ENCODE peak calls at places on chromosomes 3 and 15, in ten cellular contexts. Q, A, B, C, I, O, D, W, L and X are unnamed samples.

GRCh38 chr15:64749167-64749566 is 26.2 kb downstream of the RBPMS2 start:
- DNase-seq in Q (peak; percentile 85), A (peak; percentile 78), B (peak; percentile 81), C (peak; percentile 22), I (no peak), O (no peak), D (no peak), W (peak; percentile 18), L (no peak), X (peak; percentile 56)

GRCh38 chr3:186901135-186901734 is 29.1 kb upstream of the ST6GAL1 start:
- DNase-seq in Q (no peak), A (peak; percentile 17), B (no peak), C (peak; percentile 79), I (no peak), O (no peak), D (no peak), W (no peak), L (no peak), X (peak; percentile 37)

GRCh38 chr3:133490468-133491351 is 82.8 kb upstream of the CDV3 start:
- DNase-seq in Q (no peak), A (no peak), B (no peak), C (no peak), I (no peak), O (no peak), D (no peak), W (no peak), L (no peak), X (no peak)

GRCh38 chr3:161217496-161217895 is 3.6 kb upstream of the NMD3 start:
- DNase-seq in Q (no peak), A (peak; percentile 35), B (peak; percentile 29), C (no peak), I (no peak), O (no peak), D (no peak), W (no peak), L (no peak), X (no peak)

GRCh38 chr15:25695875-25696760 is 167.0 kb downstream of the ATP10A start:
- DNase-seq in Q (no peak), A (no peak), B (no peak), C (no peak), I (no peak), O (no peak), D (no peak), W (no peak), L (no peak), X (no peak)

GRCh38 chr3:14124223-14124614 is 451 bp downstream of the CHCHD4 start:
- DNase-seq in Q (peak; percentile 67), A (peak; percentile 40), B (peak; percentile 61), C (peak; percentile 39), I (peak; percentile 68), O (peak; percentile 37), D (peak; percentile 62), W (peak; percentile 56), L (peak; percentile 49), X (peak; percentile 44)

GRCh38 chr3:51498871-51499790 is 684 bp downstream of the DCAF1 start:
- DNase-seq in Q (peak; percentile 93), A (peak; percentile 89), B (peak; percentile 97), C (peak; percentile 88), I (peak; percentile 96), O (peak; percentile 91), D (peak; percentile 97), W (peak; percentile 98), L (peak; percentile 91), X (peak; percentile 95)

GRCh38 chr3:98746122-98746521 is 17.0 kb upstream of the ST3GAL6 start:
- DNase-seq in Q (no peak), A (no peak), B (no peak), C (no peak), I (no peak), O (no peak), D (no peak), W (no peak), L (no peak), X (no peak)

GRCh38 chr15:82045892-82046667 is at the start of gene MEX3B:
- DNase-seq in Q (peak; percentile 95), A (peak; percentile 97), B (peak; percentile 95), C (peak; percentile 95), I (peak; percentile 98), O (peak; percentile 94), D (peak; percentile 88), W (peak; percentile 94), L (peak; percentile 98), X (peak; percentile 98)

GRCh38 chr3:31004025-31004678 is 109.7 kb upstream of the GADL1 start:
- DNase-seq in Q (no peak), A (peak; percentile 99), B (no peak), C (peak; percentile 96), I (peak; percentile 13), O (no peak), D (no peak), W (no peak), L (no peak), X (peak; percentile 56)

GRCh38 chr3:166060789-166061479 is 223.7 kb upstream of the BCHE start:
- DNase-seq in Q (no peak), A (no peak), B (no peak), C (no peak), I (no peak), O (no peak), D (no peak), W (no peak), L (no peak), X (no peak)

DNA sequence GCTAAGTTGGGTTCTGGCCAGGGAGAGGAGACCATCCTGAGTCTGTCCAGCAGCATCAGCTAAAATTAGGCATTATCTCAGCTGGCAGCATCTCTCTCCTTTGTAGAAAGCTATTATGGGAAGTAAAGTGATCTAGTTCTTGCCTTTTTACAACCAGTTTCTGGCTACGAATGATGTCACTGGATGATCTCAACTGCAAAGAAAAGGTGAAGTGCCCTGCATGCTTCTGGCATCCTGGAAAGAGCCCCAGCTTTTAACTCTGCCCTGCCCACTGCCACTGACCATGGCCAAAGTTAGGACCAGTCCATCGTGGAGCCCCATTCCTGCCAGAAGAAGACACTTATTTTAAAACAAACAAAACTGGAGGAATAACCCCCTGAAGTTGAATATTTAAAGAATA is 37.1 kb upstream of the IL12A start:
- DNase-seq in Q (no peak), A (no peak), B (no peak), C (no peak), I (no peak), O (no peak), D (no peak), W (no peak), L (no peak), X (no peak)
- TF ChIP-seq CTCF in Q (no peak), A (no peak), B (no peak), C (no peak), I (no peak), O (no peak), D (no peak), W (no peak), L (no peak), X (no peak)

DNA sequence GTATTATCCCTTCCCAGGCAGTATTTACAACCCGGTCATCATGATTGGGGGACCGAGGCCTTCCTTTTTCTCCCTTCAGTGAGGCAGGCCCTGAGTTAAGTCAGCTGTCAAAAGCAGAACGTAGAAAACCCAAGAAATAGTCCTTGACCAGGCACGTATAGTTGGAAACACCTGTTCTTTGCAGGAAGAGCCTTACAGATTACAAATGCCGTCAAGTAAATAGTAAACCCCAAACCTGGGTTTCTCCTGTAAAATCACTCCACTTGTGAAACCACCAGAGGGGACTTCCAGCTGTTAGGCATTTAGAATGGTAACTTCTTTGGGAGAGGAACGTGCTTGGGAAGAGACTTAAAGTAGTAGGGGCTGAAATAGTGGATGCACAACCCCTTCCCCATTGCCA is 1.0 kb upstream of the BTBD1 start:
- DNase-seq in Q (no peak), A (no peak), B (no peak), C (no peak), I (no peak), O (no peak), D (no peak), W (no peak), L (no peak), X (no peak)
- TF ChIP-seq CTCF in Q (no peak), A (no peak), B (no peak), C (no peak), I (no peak), O (no peak), D (no peak), W (no peak), L (no peak), X (no peak)

GRCh38 chr3:112972158-112972557 is 2.7 kb downstream of the CD200R1 start:
- DNase-seq in Q (no peak), A (no peak), B (no peak), C (no peak), I (no peak), O (no peak), D (no peak), W (no peak), L (no peak), X (no peak)
- TF ChIP-seq CTCF in Q (no peak), A (no peak), B (no peak), C (no peak), I (no peak), O (no peak), D (no peak), W (no peak), L (no peak), X (no peak)

DNA sequence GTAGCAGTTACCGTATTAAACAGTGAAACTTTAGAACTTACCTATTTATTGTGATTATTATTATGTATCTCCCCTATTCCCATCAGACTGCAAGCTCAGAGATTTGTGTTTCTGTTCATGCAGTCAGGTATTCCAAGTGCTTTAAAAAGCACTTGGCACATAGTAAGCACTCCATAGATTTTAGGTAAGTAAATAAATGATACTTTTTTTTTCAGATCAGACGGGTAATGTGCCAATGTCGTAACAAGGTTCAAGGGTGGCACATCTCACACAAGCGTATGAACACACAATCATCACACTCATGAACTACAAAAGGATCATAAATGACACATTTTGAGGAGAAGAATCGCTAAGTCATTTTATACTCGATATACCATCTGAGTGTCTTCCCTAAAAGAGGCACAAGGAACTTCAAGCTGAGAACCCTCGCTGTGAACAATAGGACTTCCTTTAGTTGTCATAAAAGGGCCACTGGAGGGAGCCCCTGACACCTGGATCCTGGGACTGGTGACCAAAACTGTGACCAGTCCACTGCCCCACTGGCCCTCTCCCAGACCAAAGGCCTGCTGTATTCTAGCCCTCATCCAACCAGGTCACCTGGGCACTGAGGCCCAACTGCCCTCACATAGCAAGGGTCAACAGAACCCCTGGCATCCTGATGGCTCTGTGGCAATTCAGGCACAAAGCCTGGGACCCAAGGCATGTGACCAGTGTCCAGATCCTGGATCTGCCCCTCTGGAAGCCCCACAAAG is 32.1 kb downstream of the KIF9 start:
- DNase-seq in Q (peak; percentile 62), A (peak; percentile 33), B (peak; percentile 58), C (peak; percentile 34), I (peak; percentile 71), O (peak; percentile 45), D (peak; percentile 49), W (peak; percentile 57), L (no peak), X (peak; percentile 41)
- TF ChIP-seq CTCF in Q (peak; percentile 54), A (peak; percentile 47), B (peak; percentile 43), C (peak; percentile 27), I (peak; percentile 47), O (no peak), D (no peak), W (peak; percentile 44), L (no peak), X (peak; percentile 44)